ENCODE peak calls at places on chromosomes 16 and 17, in four cellular contexts. K is substantia nigra, B is AG09319, J is RCC 7860. Q is an unnamed sample.

GRCh38 chr17:45942284-45942683 is 47.9 kb downstream of the MAPT start:
- DNase-seq in B (no peak), K (peak; percentile 99), J (no peak), Q (no peak)

GRCh38 chr17:14750866-14751265 is 450.0 kb downstream of the HS3ST3B1 start:
- DNase-seq in B (no peak), J (no peak), K (no peak), Q (no peak)

GRCh38 chr17:13014801-13015200 is 3.0 kb downstream of the ELAC2 start:
- DNase-seq in J (no peak), B (no peak), K (no peak), Q (no peak)

GRCh38 chr17:29347831-29348281 is 42.3 kb upstream of the TAOK1 start:
- DNase-seq in J (no peak), K (no peak), B (peak; percentile 28), Q (no peak)

GRCh38 chr16:74448990-74449389 is 27.7 kb upstream of the CLEC18B start:
- DNase-seq in J (peak; percentile 88), K (no peak), B (peak; percentile 79), Q (peak; percentile 64)

GRCh38 chr17:37107406-37108083 is 158.8 kb downstream of the AATF start:
- DNase-seq in K (peak; percentile 65), B (no peak), J (no peak), Q (no peak)

GRCh38 chr16:79598341-79599181 is 2.0 kb downstream of the MAF start:
- DNase-seq in B (no peak), J (peak; percentile 73), K (peak; percentile 59), Q (no peak)

GRCh38 chr16:11497851-11498289 is 88.8 kb downstream of the LITAF start:
- DNase-seq in J (peak; percentile 63), K (no peak), B (no peak), Q (no peak)

GRCh38 chr16:70674221-70675014 is 11.4 kb downstream of the MTSS2 start:
- DNase-seq in K (no peak), B (no peak), J (no peak), Q (no peak)

GRCh38 chr16:28042856-28043255 is 20.7 kb downstream of the GSG1L start:
- DNase-seq in K (no peak), J (no peak), B (peak; percentile 11), Q (no peak)

Q was measured in epithelial cell of proximal tubule.